ENCODE peak calls at places on chromosome 2, in seven cellular contexts. S is stimulated activated CD4-positive, alpha-beta T cell treated with anti-CD3 and anti-CD28 coated beads, Interleukin-15, amount 100 ng/mL, for 48 hours; D is activated T-helper 1 cell treated with anti-CD3 and anti-CD28 coated beads, Interleukin-2, amount 50 U/mL, for 16 hours; A is NCI-H1436; B is nucleus accumbens; C is H54; W is RPMI8226. P is an unnamed sample.

GRCh38 chr2:208210688-208211451 is 21.0 kb upstream of the C2orf80 start:
- DNase-seq in S (no peak), D (no peak), A (no peak), B (no peak), C (no peak), W (no peak), P (no peak)

GRCh38 chr2:41836944-41837343 is 210.9 kb upstream of the PKDCC start:
- DNase-seq in S (no peak), D (no peak), A (no peak), B (no peak), C (no peak), W (peak; percentile 32), P (no peak)

GRCh38 chr2:140929866-140930265 is 1201.0 kb downstream of the LRP1B start:
- DNase-seq in S (no peak), D (no peak), A (no peak), B (no peak), C (no peak), W (no peak), P (no peak)

GRCh38 chr2:53620961-53621360 is 146.6 kb upstream of the CHAC2 start:
- DNase-seq in S (no peak), D (no peak), A (no peak), B (no peak), C (no peak), W (no peak), P (no peak)

GRCh38 chr2:25293958-25294513 is 47.7 kb downstream of the DNMT3A start:
- DNase-seq in S (no peak), D (no peak), A (no peak), B (no peak), C (no peak), W (no peak), P (no peak)

GRCh38 chr2:190794466-190795184 is 86.0 kb upstream of the GLS start:
- DNase-seq in S (no peak), D (no peak), A (no peak), B (no peak), C (no peak), W (no peak), P (no peak)

GRCh38 chr2:53490659-53491058 is 276.9 kb upstream of the CHAC2 start:
- DNase-seq in S (no peak), D (no peak), A (no peak), B (peak; percentile 45), C (peak; percentile 23), W (no peak), P (no peak)

GRCh38 chr2:105450495-105450894 is 51.6 kb upstream of the FHL2 start:
- DNase-seq in S (no peak), D (no peak), A (no peak), B (no peak), C (no peak), W (no peak), P (no peak)

GRCh38 chr2:5453648-5454390 is 238.4 kb upstream of the SOX11 start:
- DNase-seq in S (no peak), D (no peak), A (peak; percentile 4), B (no peak), C (no peak), W (no peak), P (no peak)

GRCh38 chr2:8615252-8616083 is 66.4 kb upstream of the ID2 start:
- DNase-seq in S (no peak), D (no peak), A (no peak), B (no peak), C (no peak), W (no peak), P (no peak)

GRCh38 chr2:206084468-206084869 is 1.5 kb downstream of the INO80D start:
- DNase-seq in S (no peak), D (peak; percentile 1), A (no peak), B (peak; percentile 26), C (peak; percentile 72), W (peak; percentile 20), P (no peak)

GRCh38 chr2:199471443-199472057 is 13.8 kb upstream of the SATB2 start:
- DNase-seq in S (peak; percentile 28), D (no peak), A (peak; percentile 64), B (no peak), C (peak; percentile 47), W (peak; percentile 57), P (no peak)

GRCh38 chr2:176106636-176107539 is at the start of gene HOXD11:
- DNase-seq in S (no peak), D (no peak), A (peak; percentile 71), B (no peak), C (peak; percentile 90), W (no peak), P (no peak)

GRCh38 chr2:44098050-44098449 is 70.6 kb upstream of the PPM1B start:
- DNase-seq in S (no peak), D (no peak), A (no peak), B (no peak), C (no peak), W (no peak), P (no peak)

GRCh38 chr2:36857713-36858112 is 108.6 kb downstream of the STRN start:
- DNase-seq in S (no peak), D (no peak), A (no peak), B (no peak), C (no peak), W (no peak), P (no peak)